ENCODE peak calls at places on chromosomes 5 and 9, in seven cellular contexts. F is progenitor cell of endocrine pancreas; R is activated naive CD4-positive, alpha-beta T cell treated with anti-CD3 and anti-CD28 coated beads, Interleukin-2, amount 50 U/mL, for 16 hours; N is left ventricle myocardium inferior; M is mesendoderm; B is SK-N-DZ; K is mucosa of gallbladder. L is an unnamed sample.
A peak's percentile ranks its signal among the peaks of the same experiment; 100 is the strongest.

GRCh38 chr9:117494401-117495130 is 79.7 kb upstream of the ASTN2 start:
- DNase-seq in F (no peak), R (no peak), N (no peak), M (no peak), B (no peak), K (no peak), L (no peak)

GRCh38 chr5:40957048-40957447 is 47.8 kb downstream of the C7 start:
- DNase-seq in F (no peak), R (no peak), N (no peak), M (no peak), B (no peak), K (no peak), L (no peak)

GRCh38 chr5:32831630-32832029 is 120.5 kb downstream of the NPR3 start:
- DNase-seq in F (no peak), R (no peak), N (no peak), M (no peak), B (no peak), K (no peak), L (no peak)

GRCh38 chr5:141940695-141941271 is 17.1 kb downstream of the DELE1 start:
- DNase-seq in F (no peak), R (no peak), N (no peak), M (no peak), B (no peak), K (no peak), L (no peak)

GRCh38 chr5:36740259-36740898 is 134.0 kb downstream of the SLC1A3 start:
- DNase-seq in F (no peak), R (no peak), N (no peak), M (no peak), B (no peak), K (no peak), L (no peak)

GRCh38 chr9:81072758-81073157 is 616.6 kb downstream of the TLE1 start:
- DNase-seq in F (no peak), R (no peak), N (no peak), M (no peak), B (no peak), K (no peak), L (no peak)

GRCh38 chr9:83598487-83598886 is 24.5 kb upstream of the IDNK start:
- DNase-seq in F (no peak), R (no peak), N (no peak), M (no peak), B (no peak), K (no peak), L (peak; percentile 58)

GRCh38 chr9:31325778-31326177 is 1058.7 kb upstream of the ACO1 start:
- DNase-seq in F (no peak), R (no peak), N (no peak), M (no peak), B (no peak), K (no peak), L (no peak)

GRCh38 chr5:171201285-171201684 is 107.8 kb upstream of the TLX3 start:
- DNase-seq in F (no peak), R (no peak), N (no peak), M (peak; percentile 26), B (peak; percentile 94), K (no peak), L (no peak)

GRCh38 chr5:67770431-67771025 is 445.0 kb upstream of the PIK3R1 start:
- DNase-seq in F (no peak), R (no peak), N (no peak), M (peak; percentile 49), B (no peak), K (peak; percentile 82), L (no peak)

GRCh38 chr5:17720070-17720469 is 85.8 kb downstream of the TAF11L14 start:
- DNase-seq in F (no peak), R (no peak), N (no peak), M (no peak), B (no peak), K (no peak), L (no peak)

GRCh38 chr5:1765141-1765879 is 34.3 kb downstream of the MRPL36 start:
- DNase-seq in F (no peak), R (no peak), N (no peak), M (no peak), B (no peak), K (no peak), L (no peak)

GRCh38 chr9:136171009-136171800 is 33.7 kb downstream of the LHX3 start:
- DNase-seq in F (no peak), R (no peak), N (no peak), M (peak; percentile 86), B (no peak), K (no peak), L (no peak)

GRCh38 chr9:8030095-8030494 is 230.5 kb upstream of the DMAC1 start:
- DNase-seq in F (no peak), R (no peak), N (no peak), M (no peak), B (peak; percentile 16), K (no peak), L (no peak)

GRCh38 chr5:102152906-102153787 is 142.9 kb downstream of the SLCO4C1 start:
- DNase-seq in F (no peak), R (no peak), N (no peak), M (peak; percentile 66), B (peak; percentile 66), K (no peak), L (no peak)

GRCh38 chr5:180802325-180803180 is at the start of gene MGAT1:
- DNase-seq in F (peak; percentile 65), R (peak; percentile 79), N (peak; percentile 92), M (peak; percentile 77), B (peak; percentile 49), K (peak; percentile 83), L (peak; percentile 88)

GRCh38 chr5:18761801-18762200 is 1127.5 kb downstream of the TAF11L14 start:
- DNase-seq in F (no peak), R (no peak), N (no peak), M (no peak), B (no peak), K (no peak), L (no peak)

GRCh38 chr5:146076455-146076854 is 28.9 kb downstream of the PLAC8L1 start:
- DNase-seq in F (no peak), R (no peak), N (no peak), M (peak; percentile 38), B (no peak), K (no peak), L (no peak)

GRCh38 chr5:82073179-82073578 is 101.4 kb downstream of the ATG10 start:
- DNase-seq in F (no peak), R (no peak), N (no peak), M (no peak), B (no peak), K (no peak), L (no peak)

GRCh38 chr5:92885950-92886349 is 695.1 kb downstream of the NR2F1-AS1 start:
- DNase-seq in F (no peak), R (no peak), N (no peak), M (peak; percentile 76), B (peak; percentile 25), K (no peak), L (no peak)

GRCh38 chr5:128174951-128175350 is 91.4 kb downstream of the SLC12A2 start:
- DNase-seq in F (no peak), R (no peak), N (no peak), M (no peak), B (no peak), K (no peak), L (no peak)

GRCh38 chr9:18610956-18611355 is 137.0 kb downstream of the ADAMTSL1 start:
- DNase-seq in F (no peak), R (no peak), N (no peak), M (no peak), B (peak; percentile 1), K (peak; percentile 24), L (no peak)

GRCh38 chr9:37984672-37985611 is 81.0 kb upstream of the SLC25A51 start:
- DNase-seq in F (no peak), R (no peak), N (peak; percentile 40), M (no peak), B (peak; percentile 29), K (no peak), L (peak; percentile 78)

GRCh38 chr5:111734013-111734412 is 23.0 kb downstream of the NREP start:
- DNase-seq in F (no peak), R (no peak), N (no peak), M (no peak), B (no peak), K (no peak), L (peak; percentile 78)

GRCh38 chr9:97478301-97478981 is 23.0 kb upstream of the TMOD1 start:
- DNase-seq in F (no peak), R (no peak), N (no peak), M (no peak), B (no peak), K (no peak), L (no peak)

GRCh38 chr5:16291474-16291873 is 111.9 kb upstream of the MARCHF11 start:
- DNase-seq in F (no peak), R (no peak), N (no peak), M (no peak), B (no peak), K (no peak), L (no peak)

GRCh38 chr9:111975709-111976108 is 79.1 kb downstream of the UGCG start:
- DNase-seq in F (no peak), R (peak; percentile 21), N (peak; percentile 36), M (peak; percentile 56), B (peak; percentile 52), K (peak; percentile 31), L (peak; percentile 59)

GRCh38 chr5:43038523-43038989 is 1.6 kb downstream of the ANXA2R start:
- DNase-seq in F (no peak), R (peak; percentile 37), N (no peak), M (peak; percentile 54), B (no peak), K (no peak), L (no peak)

GRCh38 chr5:67799732-67800234 is 415.8 kb upstream of the PIK3R1 start:
- DNase-seq in F (no peak), R (no peak), N (no peak), M (peak; percentile 11), B (no peak), K (peak; percentile 64), L (no peak)

GRCh38 chr5:173412566-173412965 is 84.4 kb upstream of the STC2 start:
- DNase-seq in F (no peak), R (no peak), N (no peak), M (peak; percentile 9), B (no peak), K (no peak), L (no peak)

GRCh38 chr9:130054428-130054786 is 701 bp downstream of the GPR107 start:
- DNase-seq in F (no peak), R (no peak), N (no peak), M (no peak), B (no peak), K (no peak), L (no peak)

GRCh38 chr5:170757669-170758068 is 25.9 kb upstream of the GABRP start:
- DNase-seq in F (no peak), R (no peak), N (no peak), M (no peak), B (no peak), K (no peak), L (no peak)

L was measured in adrenal gland.